ENCODE peak calls at places on chromosomes 13 and 19, in four cellular contexts. W is lower leg skin, L is astrocyte of the cerebellum, J is A549. N is an unnamed sample.

GRCh38 chr13:37870895-37871550 is 1.5 kb upstream of the TRPC4 start:
- DNase-seq in W (no peak), L (peak; percentile 68), J (no peak), N (no peak)

GRCh38 chr13:100208596-100208995 is 119.7 kb downstream of the PCCA start:
- DNase-seq in W (no peak), L (no peak), J (no peak), N (peak; percentile 41)

GRCh38 chr19:54035215-54036178 is 28.2 kb downstream of the VSTM1 start:
- DNase-seq in W (no peak), L (peak; percentile 58), J (no peak), N (peak; percentile 84)

GRCh38 chr19:58305932-58306323 is 751 bp downstream of the ERVK3-1 start:
- DNase-seq in W (no peak), L (no peak), J (peak; percentile 36), N (no peak)

GRCh38 chr13:96766311-96766710 is 228.0 kb downstream of the OXGR1 start:
- DNase-seq in W (no peak), L (no peak), J (no peak), N (no peak)

GRCh38 chr13:102402292-102402691 is 444 bp upstream of the FGF14 start:
- DNase-seq in W (peak; percentile 85), L (no peak), J (no peak), N (no peak)

GRCh38 chr13:107020393-107020792 is 452.5 kb upstream of the ARGLU1 start:
- DNase-seq in W (no peak), L (no peak), J (no peak), N (no peak)

GRCh38 chr19:46791944-46792343 is 3.5 kb upstream of the SLC1A5 start:
- DNase-seq in W (no peak), L (no peak), J (no peak), N (peak; percentile 7)

GRCh38 chr13:100707818-100708740 is 33.5 kb upstream of the TMTC4 start:
- DNase-seq in W (no peak), L (peak; percentile 97), J (no peak), N (no peak)

GRCh38 chr13:67408823-67409222 is 178.7 kb upstream of the PCDH9 start:
- DNase-seq in W (no peak), L (no peak), J (no peak), N (no peak)

GRCh38 chr13:36796052-36796451 is 23.0 kb upstream of the RFXAP start:
- DNase-seq in W (no peak), L (no peak), J (no peak), N (no peak)

GRCh38 chr13:97344250-97345175 is 89.5 kb upstream of the RAP2A start:
- DNase-seq in W (no peak), L (peak; percentile 44), J (no peak), N (peak; percentile 42)

GRCh38 chr19:42555317-42555716 is 27.0 kb upstream of the CEACAM1 start:
- DNase-seq in W (no peak), L (no peak), J (no peak), N (no peak)

DNA sequence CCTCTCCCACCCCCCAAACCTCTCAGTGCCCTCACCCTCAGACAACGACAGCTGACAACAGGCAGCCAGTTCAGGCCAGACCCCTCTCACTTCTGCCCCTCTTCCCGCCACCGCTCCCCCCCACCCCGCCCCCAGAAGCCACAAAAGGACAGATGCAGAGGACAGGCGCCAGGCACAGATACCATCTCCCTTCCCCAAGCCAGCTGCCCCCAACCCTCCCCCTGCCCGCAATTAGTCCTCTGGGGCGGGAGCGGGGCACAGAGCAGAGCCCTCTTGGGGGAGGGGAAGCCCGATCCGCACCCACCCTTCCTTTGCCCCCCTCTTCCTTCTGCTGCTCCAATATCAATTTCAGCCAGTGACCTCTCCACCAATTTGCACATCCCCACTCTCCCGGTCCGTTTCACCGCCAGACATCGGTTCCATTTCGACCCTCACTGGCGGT is 585 bp upstream of the SHD start:
- DNase-seq in W (no peak), L (no peak), J (no peak), N (no peak)
- H3K4me3 ChIP-seq in W (no peak overlapping the region), L (no peak overlapping the region), J (no peak overlapping the region), N (no peak overlapping the region)

DNA sequence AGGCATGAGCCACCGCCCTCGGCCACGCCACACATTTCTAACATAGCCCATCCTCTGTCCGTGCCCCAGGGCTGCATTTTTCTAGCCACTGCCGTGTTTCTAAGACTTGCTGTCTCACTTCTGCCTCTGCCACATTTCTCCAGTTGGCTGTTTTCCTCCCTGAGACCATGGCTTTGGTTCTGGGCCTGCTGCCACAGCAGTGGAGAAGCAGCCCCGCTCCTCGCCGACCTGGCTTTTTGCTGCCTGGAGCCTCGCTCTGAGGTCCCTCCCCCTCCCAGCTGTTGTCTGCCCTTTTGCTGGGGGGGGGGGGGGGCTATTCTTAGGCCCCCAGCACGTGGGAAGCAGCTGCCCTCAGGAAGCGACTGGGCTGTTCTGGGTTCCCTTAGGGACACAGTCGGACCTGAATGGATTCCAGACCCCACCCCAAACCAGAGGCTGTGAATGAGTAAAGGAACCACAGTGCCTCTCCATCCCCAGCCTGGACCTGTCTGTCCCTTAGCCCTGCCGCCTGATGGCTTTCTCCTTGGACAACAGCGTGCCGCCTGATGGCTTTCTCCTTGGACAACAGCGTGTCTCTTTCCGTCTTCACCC is 3.3 kb downstream of the GYS1 start:
- DNase-seq in W (no peak), L (no peak), J (no peak), N (no peak)
- H3K4me3 ChIP-seq in W (no peak overlapping the region), L (no peak overlapping the region), J (no peak overlapping the region), N (no peak overlapping the region)

DNA sequence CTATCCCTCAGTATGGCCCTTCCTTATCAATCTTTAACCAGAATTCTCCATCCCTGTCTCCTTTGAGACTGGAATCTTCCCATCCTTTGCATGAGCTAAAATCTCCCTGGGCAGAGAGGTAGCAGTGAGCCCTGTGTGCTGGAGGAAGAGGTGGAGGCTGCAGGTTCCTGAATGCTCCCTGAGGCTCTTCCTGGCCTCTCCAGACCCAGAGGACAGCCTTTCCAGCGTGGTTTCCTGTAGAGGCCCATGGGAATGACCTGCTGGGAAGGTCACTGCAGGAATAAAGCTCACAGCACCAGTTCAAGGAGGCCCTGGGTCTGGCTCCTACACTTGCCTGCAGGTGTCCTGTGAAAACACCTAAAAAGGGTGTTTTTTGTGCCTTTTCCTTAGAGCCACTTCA is 4.6 kb downstream of the OR10H2 start:
- DNase-seq in W (no peak), L (no peak), J (no peak), N (no peak)
- H3K4me3 ChIP-seq in W (no peak overlapping the region), L (no peak overlapping the region), J (no peak overlapping the region), N (no peak overlapping the region)

GRCh38 chr13:110811751-110812110 is 98.2 kb downstream of the ING1 start:
- DNase-seq in W (peak; percentile 25), L (no peak), J (no peak), N (no peak)
- H3K4me3 ChIP-seq in W (no peak overlapping the region), L (peak overlapping the region; percentile 30), J (no peak overlapping the region), N (no peak overlapping the region)

GRCh38 chr19:16957855-16958254 is 68.8 kb downstream of the CPAMD8 start:
- DNase-seq in W (no peak), L (no peak), J (no peak), N (no peak)
- H3K4me3 ChIP-seq in W (no peak overlapping the region), L (no peak overlapping the region), J (no peak overlapping the region), N (no peak overlapping the region)